ENCODE peak calls at places on chromosomes 3 and 15, in four cellular contexts. M, I, U and E are unnamed samples.

GRCh38 chr15:78148392-78149067 is 632 bp upstream of the IDH3A start:
- DNase-seq in M (no peak), I (no peak), U (no peak), E (no peak)

GRCh38 chr3:70982274-70982673 is 601.3 kb downstream of the FOXP1 start:
- DNase-seq in M (no peak), I (no peak), U (no peak), E (no peak)

GRCh38 chr3:42094128-42094527 is 3.0 kb downstream of the TRAK1 start:
- DNase-seq in M (no peak), I (no peak), U (no peak), E (no peak)

GRCh38 chr3:186220886-186221285 is 112.0 kb upstream of the ETV5 start:
- DNase-seq in M (no peak), I (no peak), U (no peak), E (no peak)

GRCh38 chr3:40290396-40290795 is 19.1 kb upstream of the EIF1B start:
- DNase-seq in M (no peak), I (no peak), U (peak; percentile 6), E (no peak)

GRCh38 chr3:185399629-185400339 is 36.8 kb downstream of the MAP3K13 start:
- DNase-seq in M (peak; percentile 11), I (no peak), U (no peak), E (no peak)

GRCh38 chr3:104437891-104438290 is 928.8 kb upstream of the ALCAM start:
- DNase-seq in M (no peak), I (no peak), U (no peak), E (no peak)

GRCh38 chr3:146350852-146351251 is 99.9 kb upstream of the PLSCR4 start:
- DNase-seq in M (no peak), I (no peak), U (no peak), E (no peak)

GRCh38 chr3:45848392-45848791 is 6.5 kb upstream of the LZTFL1 start:
- DNase-seq in M (no peak), I (no peak), U (no peak), E (no peak)

GRCh38 chr3:42300013-42300412 is 34.0 kb upstream of the CCK start:
- DNase-seq in M (no peak), I (no peak), U (peak; percentile 10), E (no peak)

GRCh38 chr15:83698294-83698693 is 44.4 kb downstream of the ADAMTSL3 start:
- DNase-seq in M (no peak), I (no peak), U (no peak), E (no peak)

GRCh38 chr3:154795582-154795981 is 284.5 kb upstream of the MME start:
- DNase-seq in M (no peak), I (no peak), U (no peak), E (no peak)

GRCh38 chr15:80929225-80929624 is 60.4 kb downstream of the MESD start:
- DNase-seq in M (no peak), I (no peak), U (no peak), E (no peak)

GRCh38 chr15:40412095-40412759 is 6.6 kb downstream of the IVD start:
- DNase-seq in M (no peak), I (no peak), U (peak; percentile 58), E (no peak)

GRCh38 chr15:73440571-73440970 is 2.4 kb upstream of the REC114 start:
- DNase-seq in M (no peak), I (no peak), U (no peak), E (no peak)

GRCh38 chr15:58611731-58612676 is 137.5 kb downstream of the ADAM10 start:
- DNase-seq in M (no peak), I (no peak), U (no peak), E (no peak)

GRCh38 chr3:129605593-129606521 is 619 bp downstream of the PLXND1 start:
- DNase-seq in M (peak; percentile 39), I (peak; percentile 49), U (no peak), E (no peak)

GRCh38 chr15:62112616-62113593 is 46.1 kb downstream of the C2CD4A start:
- DNase-seq in M (no peak), I (no peak), U (peak; percentile 66), E (no peak)

GRCh38 chr15:51349156-51349844 is 7.8 kb downstream of the GLDN start:
- DNase-seq in M (no peak), I (no peak), U (no peak), E (no peak)

GRCh38 chr15:90054618-90055097 is 47.6 kb downstream of the IDH2 start:
- DNase-seq in M (no peak), I (no peak), U (peak; percentile 90), E (no peak)

GRCh38 chr3:144229973-144230372 is 258.4 kb downstream of the DIPK2A start:
- DNase-seq in M (no peak), I (no peak), U (no peak), E (no peak)

GRCh38 chr15:80595391-80595790 is 99.7 kb upstream of the ABHD17C start:
- DNase-seq in M (no peak), I (no peak), U (peak; percentile 29), E (no peak)

GRCh38 chr15:80251505-80252280 is at the start of gene CTXND1:
- DNase-seq in M (no peak), I (no peak), U (no peak), E (peak; percentile 16)

GRCh38 chr15:82173108-82173507 is 89.4 kb downstream of the EFL1 start:
- DNase-seq in M (no peak), I (no peak), U (no peak), E (no peak)

GRCh38 chr3:132262956-132263355 is 54.3 kb upstream of the ACP3 start:
- DNase-seq in M (no peak), I (no peak), U (no peak), E (no peak)

GRCh38 chr15:66293419-66294156 is at the start of gene DIS3L:
- DNase-seq in M (peak; percentile 89), I (peak; percentile 68), U (peak; percentile 32), E (peak; percentile 72)

GRCh38 chr3:187750041-187750512 is 4.8 kb upstream of the BCL6 start:
- DNase-seq in M (no peak), I (no peak), U (peak; percentile 92), E (no peak)

GRCh38 chr3:147963711-147964110 is 554.5 kb downstream of the ZIC1 start:
- DNase-seq in M (no peak), I (no peak), U (no peak), E (no peak)

GRCh38 chr15:101138913-101139880 is 112.7 kb downstream of the CHSY1 start:
- DNase-seq in M (no peak), I (peak; percentile 63), U (no peak), E (peak; percentile 67)
- TF ChIP-seq TAF1 in M (no peak), I (no peak), U (no peak), E (no peak)

DNA sequence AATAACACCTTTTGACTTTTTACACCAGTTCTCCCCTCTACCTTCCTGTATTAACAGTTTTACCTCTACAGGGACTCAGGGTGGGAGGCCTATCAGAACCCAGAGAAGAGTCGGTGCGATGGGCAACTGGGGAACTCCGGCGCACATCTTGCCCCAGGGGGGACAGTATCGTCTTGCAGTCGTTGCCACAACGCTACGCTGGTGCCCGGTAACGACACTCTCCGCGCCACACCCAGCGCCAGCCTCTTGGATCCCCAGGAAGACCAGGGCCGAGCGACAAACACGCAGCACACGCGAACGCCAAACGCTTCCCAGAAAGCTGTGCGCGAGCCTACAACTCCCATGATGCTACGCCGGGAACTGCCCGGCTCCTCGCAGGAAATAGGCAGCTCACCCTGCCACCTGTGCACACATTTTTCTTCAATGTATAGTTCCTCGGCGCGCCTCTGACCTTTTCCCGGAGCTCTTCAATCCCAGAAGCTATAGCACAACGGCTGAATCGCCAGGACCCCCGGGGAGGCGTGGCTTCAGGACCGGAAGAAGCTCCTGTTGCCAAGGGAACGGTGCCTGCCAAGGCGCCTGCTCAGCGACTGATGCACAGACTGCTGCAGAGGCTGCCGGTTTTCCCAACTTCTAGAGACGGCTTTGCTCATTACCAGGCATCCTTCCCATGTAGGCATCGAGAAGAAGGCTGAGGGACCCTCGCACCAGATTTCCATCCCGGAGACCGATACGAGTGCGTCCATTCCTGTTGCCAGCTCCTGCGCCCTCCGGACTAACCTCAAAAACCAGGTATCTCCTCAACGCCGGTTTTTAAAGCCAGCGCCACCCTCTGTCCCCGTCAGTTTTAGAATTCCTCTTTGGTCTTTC is at the start of gene ARL6:
- DNase-seq in M (peak; percentile 66), I (peak; percentile 59), U (peak; percentile 71), E (peak; percentile 48)
- TF ChIP-seq POLR2A in M (peak; percentile 54), I (peak; percentile 60), U (peak; percentile 38), E (peak; percentile 77)

GRCh38 chr3:65811917-65812316 is 226.8 kb downstream of the MAGI1 start:
- DNase-seq in M (no peak), I (no peak), U (no peak), E (no peak)
- TF ChIP-seq TAF1 in M (no peak), I (no peak), U (no peak), E (no peak)

GRCh38 chr3:72153477-72154314 is 368.7 kb upstream of the PROK2 start:
- DNase-seq in M (no peak), I (no peak), U (no peak), E (no peak)

GRCh38 chr3:72151465-72152238 is 366.7 kb upstream of the PROK2 start:
- DNase-seq in M (no peak), I (no peak), U (peak; percentile 64), E (no peak)

GRCh38 chr3:72152551-72153476 is 367.9 kb upstream of the PROK2 start:
- DNase-seq in M (peak; percentile 52), I (no peak), U (peak; percentile 39), E (no peak)

GRCh38 chr3:72149645-72150044 is 364.7 kb upstream of the PROK2 start:
- DNase-seq in M (no peak), I (no peak), U (no peak), E (no peak)

GRCh38 chr3:72150634-72151412 is 365.9 kb upstream of the PROK2 start:
- DNase-seq in M (no peak), I (no peak), U (peak; percentile 91), E (no peak)
- TF ChIP-seq POLR2A in M (no peak), I (no peak), U (peak; percentile 62), E (no peak)